ENCODE peak calls at places on chromosomes 2 and 18, in four cellular contexts. B is heart left ventricle, D is activated B cell treated with CpG ODN at 0.5 μM for 24 hours, S is fibroblast of lung. E is an unnamed sample.

GRCh38 chr2:239079671-239080294 is 231.9 kb downstream of the TWIST2 start:
- DNase-seq in B (no peak), S (no peak), D (no peak), E (no peak)

GRCh38 chr2:221347471-221347870 is 224.6 kb downstream of the EPHA4 start:
- DNase-seq in S (peak), D (no peak), B (no peak), E (no peak)

GRCh38 chr2:115678129-115678528 is 1235.7 kb downstream of the DPP10 start:
- DNase-seq in S (no peak), B (no peak), D (no peak), E (no peak)

GRCh38 chr2:98530114-98530513 is 78.2 kb downstream of the COA5 start:
- DNase-seq in S (no peak), B (no peak), D (no peak), E (no peak)

GRCh38 chr2:191041418-191042161 is 27.6 kb upstream of the STAT1 start:
- DNase-seq in D (no peak), S (peak), B (no peak), E (no peak)

GRCh38 chr2:217939220-217939619 is 63.6 kb downstream of the TNS1 start:
- DNase-seq in D (no peak), B (no peak), S (no peak), E (no peak)

GRCh38 chr2:68436270-68436669 is 30.8 kb downstream of the FBXO48 start:
- DNase-seq in S (peak), B (no peak), D (no peak), E (no peak)

GRCh38 chr2:38095996-38096861 is 20.3 kb upstream of the CYP1B1 start:
- DNase-seq in D (no peak), B (peak), S (peak), E (no peak)

GRCh38 chr18:267688-268552 is at the start of gene THOC1:
- DNase-seq in D (peak), S (peak), B (peak), E (peak)

DNA sequence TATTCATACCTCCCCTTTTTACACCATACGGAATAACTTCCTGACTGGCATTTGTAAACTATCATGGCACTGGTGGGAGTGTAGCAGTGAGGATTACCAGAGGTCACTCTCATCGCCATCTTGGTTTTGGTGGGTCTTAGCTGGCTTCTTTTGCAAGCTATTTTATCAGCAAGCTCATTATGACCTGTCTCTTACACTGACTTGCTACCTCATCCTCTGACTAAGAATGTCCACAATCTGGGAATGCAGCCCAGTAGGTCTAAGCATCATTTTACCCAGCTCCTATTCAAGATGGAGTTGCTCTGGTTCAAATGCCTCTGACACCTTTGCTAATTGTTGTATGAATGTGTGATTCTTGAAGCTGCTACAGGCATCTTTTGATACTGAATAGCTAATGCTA is 950.8 kb upstream of the SLC39A10 start:
- DNase-seq in D (no peak), S (no peak), B (no peak), E (no peak)
- TF ChIP-seq CTCF in D (no peak), S (no peak), B (no peak), E (no peak)

GRCh38 chr2:172535119-172535518 is 20.8 kb upstream of the PDK1 start:
- DNase-seq in B (no peak), D (no peak), S (no peak), E (no peak)
- TF ChIP-seq CTCF in B (no peak), D (no peak), S (no peak), E (no peak)

DNA sequence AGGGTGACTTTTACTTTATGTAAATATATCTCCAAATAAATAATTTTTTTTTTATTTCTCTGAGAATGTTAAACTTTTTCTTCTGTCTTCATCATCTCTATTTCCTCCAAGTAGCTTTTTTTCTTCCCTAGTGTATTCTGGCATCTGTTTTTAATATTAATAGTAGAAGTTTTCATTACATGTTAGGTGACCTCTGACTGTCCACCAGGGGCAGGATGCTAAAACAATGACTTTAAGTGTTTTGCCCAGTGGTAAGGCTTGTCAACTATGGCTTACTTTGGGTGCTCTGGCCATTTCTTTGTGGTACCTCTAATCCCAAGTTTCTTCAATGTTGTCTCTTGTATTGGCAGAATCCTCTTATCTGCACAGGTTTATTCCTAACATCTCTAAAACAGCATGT is 127.1 kb downstream of the SRBD1 start:
- DNase-seq in B (no peak), D (no peak), S (no peak), E (no peak)
- TF ChIP-seq CTCF in B (peak), D (no peak), S (peak), E (no peak)

GRCh38 chr2:128277961-128278681 is 40.5 kb downstream of the HS6ST1 start:
- DNase-seq in B (no peak), D (peak), S (no peak), E (peak)
- TF ChIP-seq CTCF in B (no peak), D (no peak), S (no peak), E (no peak)

DNA sequence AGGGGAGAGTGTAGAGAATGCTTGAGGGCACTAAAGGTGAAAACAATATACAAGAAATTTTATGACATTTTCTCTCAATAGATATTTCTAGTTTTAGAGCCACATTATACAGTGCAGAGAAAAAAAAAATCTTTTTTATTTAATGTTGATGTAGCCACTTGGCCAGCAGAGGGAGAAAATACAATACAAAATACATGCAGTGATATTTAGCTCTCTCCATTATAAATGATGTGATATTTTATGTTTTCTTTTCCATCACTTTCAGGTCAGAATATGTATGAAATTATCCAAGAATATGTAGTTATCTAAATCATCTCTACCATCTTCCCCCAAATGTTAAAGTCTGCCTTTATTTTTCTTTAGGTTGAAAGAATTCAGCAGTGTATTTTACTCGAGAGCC is 533.6 kb upstream of the FSHR start:
- DNase-seq in S (no peak), B (no peak), D (no peak), E (no peak)
- TF ChIP-seq CTCF in S (no peak), B (peak), D (no peak), E (no peak)